ENCODE peak calls at places on chromosomes 3 and 15, in four cellular contexts. One of them, this sample, is unnamed.

GRCh38 chr3:148856404-148856803 is 8.7 kb upstream of the CPA3 start:
- DNase-seq in NCI-H748 treated with DMSO at 0.1 percent for 48 hours: no peak
- DNase-seq in T-helper 9 cell: no peak
- DNase-seq in upper lobe of right lung: no peak
- DNase-seq in this sample: no peak

GRCh38 chr15:60840306-60840702 is 361.4 kb upstream of the ICE2 start:
- DNase-seq in NCI-H748 treated with DMSO at 0.1 percent for 48 hours: no peak
- DNase-seq in T-helper 9 cell: no peak
- DNase-seq in upper lobe of right lung: no peak
- DNase-seq in this sample: peak; percentile 42

GRCh38 chr15:76996526-76997401 is 1.8 kb downstream of the PSTPIP1 start:
- DNase-seq in NCI-H748 treated with DMSO at 0.1 percent for 48 hours: no peak
- DNase-seq in T-helper 9 cell: peak; percentile 44
- DNase-seq in upper lobe of right lung: peak; percentile 62
- DNase-seq in this sample: peak; percentile 24

GRCh38 chr3:11384074-11384473 is 111.9 kb downstream of the ATG7 start:
- DNase-seq in NCI-H748 treated with DMSO at 0.1 percent for 48 hours: no peak
- DNase-seq in T-helper 9 cell: no peak
- DNase-seq in upper lobe of right lung: no peak
- DNase-seq in this sample: peak; percentile 64

GRCh38 chr15:89052474-89052873 is 35.8 kb upstream of the ABHD2 start:
- DNase-seq in NCI-H748 treated with DMSO at 0.1 percent for 48 hours: no peak
- DNase-seq in T-helper 9 cell: no peak
- DNase-seq in upper lobe of right lung: no peak
- DNase-seq in this sample: peak; percentile 91

GRCh38 chr3:182404031-182404430 is 389.3 kb upstream of the ATP11B start:
- DNase-seq in NCI-H748 treated with DMSO at 0.1 percent for 48 hours: no peak
- DNase-seq in T-helper 9 cell: no peak
- DNase-seq in upper lobe of right lung: no peak
- DNase-seq in this sample: no peak

GRCh38 chr15:40769310-40770146 is at the start of gene C15orf62:
- DNase-seq in NCI-H748 treated with DMSO at 0.1 percent for 48 hours: peak; percentile 9
- DNase-seq in T-helper 9 cell: no peak
- DNase-seq in upper lobe of right lung: peak; percentile 76
- DNase-seq in this sample: peak; percentile 35

GRCh38 chr15:70251246-70251990 is 153.7 kb upstream of the TLE3 start:
- DNase-seq in NCI-H748 treated with DMSO at 0.1 percent for 48 hours: no peak
- DNase-seq in T-helper 9 cell: no peak
- DNase-seq in upper lobe of right lung: peak; percentile 38
- DNase-seq in this sample: no peak

GRCh38 chr15:91234759-91235158 is 134.7 kb downstream of the SV2B start:
- DNase-seq in NCI-H748 treated with DMSO at 0.1 percent for 48 hours: no peak
- DNase-seq in T-helper 9 cell: no peak
- DNase-seq in upper lobe of right lung: no peak
- DNase-seq in this sample: no peak

GRCh38 chr15:98154863-98155262 is 194.4 kb downstream of the ARRDC4 start:
- DNase-seq in NCI-H748 treated with DMSO at 0.1 percent for 48 hours: no peak
- DNase-seq in T-helper 9 cell: no peak
- DNase-seq in upper lobe of right lung: no peak
- DNase-seq in this sample: peak; percentile 10

GRCh38 chr3:67297715-67298475 is 299.8 kb downstream of the KBTBD8 start:
- DNase-seq in NCI-H748 treated with DMSO at 0.1 percent for 48 hours: no peak
- DNase-seq in T-helper 9 cell: no peak
- DNase-seq in upper lobe of right lung: no peak
- DNase-seq in this sample: no peak

GRCh38 chr3:188185717-188186236 is 31.8 kb downstream of the LPP start:
- DNase-seq in NCI-H748 treated with DMSO at 0.1 percent for 48 hours: no peak
- DNase-seq in T-helper 9 cell: no peak
- DNase-seq in upper lobe of right lung: no peak
- DNase-seq in this sample: no peak

GRCh38 chr15:31869640-31870335 is 160.5 kb upstream of the CHRNA7 start:
- DNase-seq in NCI-H748 treated with DMSO at 0.1 percent for 48 hours: no peak
- DNase-seq in T-helper 9 cell: no peak
- DNase-seq in upper lobe of right lung: no peak
- DNase-seq in this sample: no peak

GRCh38 chr3:157442729-157443128 is 6.1 kb downstream of the PTX3 start:
- DNase-seq in NCI-H748 treated with DMSO at 0.1 percent for 48 hours: no peak
- DNase-seq in T-helper 9 cell: no peak
- DNase-seq in upper lobe of right lung: no peak
- DNase-seq in this sample: peak; percentile 89

GRCh38 chr15:90191795-90192494 is 9.2 kb upstream of the SEMA4B start:
- DNase-seq in NCI-H748 treated with DMSO at 0.1 percent for 48 hours: no peak
- DNase-seq in T-helper 9 cell: no peak
- DNase-seq in upper lobe of right lung: peak; percentile 79
- DNase-seq in this sample: peak; percentile 60

GRCh38 chr3:123834631-123835030 is 49.5 kb downstream of the MYLK start:
- DNase-seq in NCI-H748 treated with DMSO at 0.1 percent for 48 hours: no peak
- DNase-seq in T-helper 9 cell: no peak
- DNase-seq in upper lobe of right lung: no peak
- DNase-seq in this sample: peak; percentile 64

GRCh38 chr15:58329781-58330467 is 101.9 kb upstream of the LIPC start:
- DNase-seq in NCI-H748 treated with DMSO at 0.1 percent for 48 hours: no peak
- DNase-seq in T-helper 9 cell: no peak
- DNase-seq in upper lobe of right lung: no peak
- DNase-seq in this sample: no peak

GRCh38 chr3:134904333-134904771 is 109.3 kb downstream of the EPHB1 start:
- DNase-seq in NCI-H748 treated with DMSO at 0.1 percent for 48 hours: no peak
- DNase-seq in T-helper 9 cell: no peak
- DNase-seq in upper lobe of right lung: no peak
- DNase-seq in this sample: no peak

GRCh38 chr3:14290631-14291385 is 111.6 kb upstream of the SLC6A6 start:
- DNase-seq in NCI-H748 treated with DMSO at 0.1 percent for 48 hours: no peak
- DNase-seq in T-helper 9 cell: no peak
- DNase-seq in upper lobe of right lung: no peak
- DNase-seq in this sample: no peak

GRCh38 chr15:64197425-64197824 is 34.6 kb upstream of the PPIB start:
- DNase-seq in NCI-H748 treated with DMSO at 0.1 percent for 48 hours: no peak
- DNase-seq in T-helper 9 cell: no peak
- DNase-seq in upper lobe of right lung: no peak
- DNase-seq in this sample: peak; percentile 65

GRCh38 chr15:70892912-70893560 is 410 bp downstream of the LRRC49 start:
- DNase-seq in NCI-H748 treated with DMSO at 0.1 percent for 48 hours: peak; percentile 61
- DNase-seq in T-helper 9 cell: no peak
- DNase-seq in upper lobe of right lung: no peak
- DNase-seq in this sample: peak; percentile 84

GRCh38 chr3:59313365-59313764 is 263.5 kb upstream of the CFAP20DC start:
- DNase-seq in NCI-H748 treated with DMSO at 0.1 percent for 48 hours: no peak
- DNase-seq in T-helper 9 cell: peak; percentile 5
- DNase-seq in upper lobe of right lung: peak; percentile 69
- DNase-seq in this sample: peak; percentile 34

GRCh38 chr3:59821274-59821673 is 771.4 kb upstream of the CFAP20DC start:
- DNase-seq in NCI-H748 treated with DMSO at 0.1 percent for 48 hours: no peak
- DNase-seq in T-helper 9 cell: no peak
- DNase-seq in upper lobe of right lung: no peak
- DNase-seq in this sample: no peak

GRCh38 chr3:123679712-123680386 is 95.0 kb upstream of the HACD2 start:
- DNase-seq in NCI-H748 treated with DMSO at 0.1 percent for 48 hours: no peak
- DNase-seq in T-helper 9 cell: no peak
- DNase-seq in upper lobe of right lung: no peak
- DNase-seq in this sample: no peak

GRCh38 chr3:16692486-16693378 is 87.5 kb upstream of the DAZL start:
- DNase-seq in NCI-H748 treated with DMSO at 0.1 percent for 48 hours: no peak
- DNase-seq in T-helper 9 cell: no peak
- DNase-seq in upper lobe of right lung: no peak
- DNase-seq in this sample: no peak

This sample was measured in fibroblast of pulmonary artery.